ENCODE peak calls at places on chromosomes 2 and 18, in five cellular contexts. V is GM12865, Z is retinal pigment epithelial cell, C is fibroblast of pulmonary artery, O is T-helper 9 cell. E is an unnamed sample.

GRCh38 chr2:234483568-234484251 is 13.2 kb downstream of the ARL4C start:
- DNase-seq in Z (no peak), O (peak), V (peak), C (no peak), E (no peak)

GRCh38 chr2:17646096-17646554 is 105.6 kb downstream of the VSNL1 start:
- DNase-seq in Z (peak), C (peak), V (peak), O (peak), E (peak)

GRCh38 chr2:186882511-186883071 is 33.6 kb upstream of the ZSWIM2 start:
- DNase-seq in O (no peak), Z (no peak), C (peak), V (no peak), E (no peak)

GRCh38 chr18:7898181-7898580 is 331.1 kb downstream of the PTPRM start:
- DNase-seq in V (no peak), C (no peak), Z (no peak), O (no peak), E (no peak)

GRCh38 chr2:29272311-29272710 is 157.1 kb downstream of the CLIP4 start:
- DNase-seq in V (no peak), C (no peak), Z (no peak), O (no peak), E (no peak)

GRCh38 chr2:14425869-14426268 is 206.6 kb upstream of the LRATD1 start:
- DNase-seq in O (no peak), C (no peak), Z (no peak), V (no peak), E (no peak)

GRCh38 chr2:227462463-227462951 is 9.4 kb upstream of the AGFG1 start:
- DNase-seq in O (no peak), V (peak), C (no peak), Z (no peak), E (no peak)

GRCh38 chr2:183950673-183951072 is 647.7 kb upstream of the ZNF804A start:
- DNase-seq in Z (peak), O (no peak), V (no peak), C (no peak), E (no peak)

GRCh38 chr18:48345596-48345995 is 63.6 kb downstream of the ZBTB7C start:
- DNase-seq in Z (no peak), V (no peak), O (no peak), C (peak), E (no peak)

GRCh38 chr2:62175728-62176127 is 20.2 kb upstream of the B3GNT2 start:
- DNase-seq in C (no peak), V (no peak), Z (no peak), O (no peak), E (no peak)

GRCh38 chr2:102000813-102001766 is 9.3 kb downstream of the IL1R2 start:
- DNase-seq in V (peak), C (no peak), Z (no peak), O (no peak), E (no peak)

GRCh38 chr2:183773775-183774174 is 649.5 kb downstream of the NUP35 start:
- DNase-seq in C (no peak), V (no peak), O (no peak), Z (no peak), E (no peak)

GRCh38 chr2:27152102-27152795 is 3.4 kb downstream of the TCF23 start:
- DNase-seq in O (no peak), C (no peak), Z (no peak), V (no peak), E (no peak)

GRCh38 chr2:216556202-216556601 is 57.6 kb downstream of the RPL37A start:
- DNase-seq in V (no peak), O (no peak), C (no peak), Z (no peak), E (no peak)

GRCh38 chr2:218963597-218963996 is 4.1 kb downstream of the CDK5R2 start:
- DNase-seq in C (peak), O (no peak), V (no peak), Z (no peak), E (no peak)

GRCh38 chr2:229917793-229918192 is 4.0 kb downstream of the TRIP12 start:
- DNase-seq in O (no peak), C (no peak), Z (no peak), V (no peak), E (no peak)

GRCh38 chr2:85076618-85077274 is 56.4 kb upstream of the TCF7L1 start:
- DNase-seq in Z (no peak), C (no peak), V (no peak), O (no peak), E (no peak)

GRCh38 chr18:76672627-76673026 is 149.7 kb upstream of the ZNF236 start:
- DNase-seq in O (no peak), C (peak), Z (no peak), V (no peak), E (no peak)

GRCh38 chr2:74735544-74735943 is 81.5 kb downstream of the SEMA4F start:
- DNase-seq in V (no peak), O (no peak), C (no peak), Z (no peak), E (no peak)

GRCh38 chr2:202608142-202608852 is 26.5 kb upstream of the FAM117B start:
- DNase-seq in O (no peak), C (no peak), Z (no peak), V (peak), E (no peak)

GRCh38 chr2:227228061-227228667 is 63.7 kb downstream of the COL4A3 start:
- DNase-seq in V (no peak), O (no peak), Z (no peak), C (no peak), E (no peak)

GRCh38 chr2:216713691-216714411 is 18.5 kb upstream of the IGFBP5 start:
- DNase-seq in V (no peak), C (peak), Z (peak), O (no peak), E (peak)

GRCh38 chr2:234425923-234426603 is 70.8 kb downstream of the ARL4C start:
- DNase-seq in C (no peak), O (peak), V (peak), Z (no peak), E (no peak)

GRCh38 chr18:2921778-2922177 is 75.0 kb downstream of the EMILIN2 start:
- DNase-seq in Z (no peak), C (no peak), O (no peak), V (no peak), E (no peak)

GRCh38 chr2:7692657-7693161 is 775.5 kb downstream of the RNF144A start:
- DNase-seq in C (peak), V (no peak), O (no peak), Z (no peak), E (peak)

GRCh38 chr2:3039188-3040065 is 338.2 kb downstream of the EIPR1 start:
- DNase-seq in Z (no peak), V (no peak), C (no peak), O (no peak), E (no peak)

GRCh38 chr2:96205888-96206287 is 2.7 kb downstream of the STARD7 start:
- DNase-seq in C (peak), O (no peak), Z (no peak), V (no peak), E (no peak)

E was measured in BJ.